ENCODE peak calls at places on chromosomes 16 and 17, in five cellular contexts. A is NCI-H345; O is HTR-8/SVneo; I is stimulated activated CD8-positive, alpha-beta memory T cell treated with anti-CD3 and anti-CD28 coated beads, Interleukin-7, amount 100 ng/mL, for 24 hours; M is left colon. X is an unnamed sample.
A peak's percentile ranks its signal among the peaks of the same experiment; 100 is the strongest.

GRCh38 chr16:81485824-81486554 is 41.4 kb downstream of the CMIP start:
- DNase-seq in A (no peak), O (no peak), I (no peak), M (no peak), X (no peak)

GRCh38 chr17:59858167-59858790 is 34.5 kb downstream of the TUBD1 start:
- DNase-seq in O (no peak), A (no peak), M (no peak), I (no peak), X (no peak)

GRCh38 chr17:32345953-32346600 is 3.9 kb upstream of the ZNF207 start:
- DNase-seq in I (no peak), O (no peak), M (no peak), A (no peak), X (no peak)

GRCh38 chr16:51146256-51146924 is 4.7 kb downstream of the SALL1 start:
- DNase-seq in A (no peak), O (no peak), I (no peak), M (no peak), X (no peak)

GRCh38 chr17:78124081-78124835 is 4.3 kb downstream of the TMC6 start:
- DNase-seq in O (no peak), A (no peak), M (no peak), I (no peak), X (no peak)

GRCh38 chr16:1791943-1792812 is 1.3 kb downstream of the IGFALS start:
- DNase-seq in A (no peak), I (no peak), O (no peak), M (no peak), X (no peak)

GRCh38 chr16:29729116-29729521 is 16.7 kb downstream of the C16orf54 start:
- DNase-seq in M (no peak), O (peak; percentile 74), A (peak; percentile 45), I (no peak), X (no peak)

GRCh38 chr17:80457236-80457856 is 19.1 kb downstream of the NPTX1 start:
- DNase-seq in O (no peak), A (no peak), M (no peak), I (no peak), X (no peak)

GRCh38 chr16:4293181-4293716 is 20.4 kb upstream of the TFAP4 start:
- DNase-seq in I (no peak), O (no peak), A (no peak), M (no peak), X (no peak)

GRCh38 chr16:56282455-56282854 is 91.2 kb downstream of the GNAO1 start:
- DNase-seq in M (no peak), A (no peak), O (no peak), I (no peak), X (no peak)

GRCh38 chr17:17525331-17525730 is 29.1 kb upstream of the RASD1 start:
- DNase-seq in M (no peak), I (no peak), O (no peak), A (peak; percentile 66), X (no peak)

GRCh38 chr17:8500609-8501008 is 64.9 kb downstream of the NDEL1 start:
- DNase-seq in I (no peak), M (no peak), A (no peak), O (no peak), X (no peak)

GRCh38 chr17:75970626-75971025 is 8.3 kb downstream of the ACOX1 start:
- DNase-seq in O (no peak), I (no peak), M (no peak), A (no peak), X (no peak)

GRCh38 chr16:51039638-51040331 is 111.3 kb downstream of the SALL1 start:
- DNase-seq in M (no peak), A (no peak), O (no peak), I (no peak), X (no peak)

GRCh38 chr16:47037746-47038458 is 64.4 kb upstream of the DNAJA2 start:
- DNase-seq in I (peak; percentile 83), O (peak; percentile 83), A (peak; percentile 60), M (peak; percentile 95), X (no peak)

GRCh38 chr16:87784812-87785211 is 19.0 kb upstream of the KLHDC4 start:
- DNase-seq in I (no peak), A (no peak), M (no peak), O (peak; percentile 40), X (no peak)

GRCh38 chr17:55245986-55246385 is 18.8 kb upstream of the HLF start:
- DNase-seq in M (no peak), A (no peak), I (no peak), O (no peak), X (no peak)

GRCh38 chr17:1347681-1348318 is 52.2 kb downstream of the YWHAE start:
- DNase-seq in I (no peak), A (no peak), M (peak; percentile 52), O (no peak), X (peak; percentile 5)

GRCh38 chr17:39774043-39774442 is 36.3 kb downstream of the GRB7 start:
- DNase-seq in M (no peak), O (no peak), A (no peak), I (no peak), X (no peak)

GRCh38 chr16:71956500-71956899 is 43.7 kb downstream of the PKD1L3 start:
- DNase-seq in O (no peak), I (no peak), M (no peak), A (no peak), X (no peak)

GRCh38 chr17:40678902-40679522 is 14.0 kb upstream of the KRT222 start:
- DNase-seq in I (no peak), O (no peak), M (no peak), A (no peak), X (no peak)

GRCh38 chr17:67629963-67630320 is 87.8 kb upstream of the NOL11 start:
- DNase-seq in M (no peak), O (peak; percentile 58), I (no peak), A (no peak), X (no peak)

GRCh38 chr17:37368577-37368976 is 7.2 kb upstream of the C17orf78 start:
- DNase-seq in M (no peak), A (no peak), I (no peak), O (no peak), X (no peak)

GRCh38 chr17:57375770-57376181 is 119.5 kb downstream of the MSI2 start:
- DNase-seq in M (no peak), A (no peak), I (no peak), O (no peak), X (no peak)

GRCh38 chr16:27588052-27588451 is 38.1 kb downstream of the KATNIP start:
- DNase-seq in A (no peak), M (no peak), I (no peak), O (no peak), X (no peak)